ENCODE peak calls at places on chromosomes 6 and 20, in four cellular contexts. G is HepG2, N is HCT116, W is K562. B is an unnamed sample.

GRCh38 chr6:156897907-156898531 is 120.8 kb downstream of the ARID1B start:
- DNase-seq in G (no peak), N (no peak), W (no peak), B (no peak)

GRCh38 chr6:111846511-111847409 is 26.5 kb downstream of the FYN start:
- DNase-seq in G (no peak), N (no peak), W (no peak), B (no peak)

GRCh38 chr20:59148713-59149493 is 14.7 kb upstream of the ZNF831 start:
- DNase-seq in G (no peak), N (no peak), W (no peak), B (no peak)

GRCh38 chr6:163955131-163955530 is 540.6 kb downstream of the QKI start:
- DNase-seq in G (no peak), N (no peak), W (no peak), B (no peak)

GRCh38 chr20:4567172-4567571 is 154.5 kb upstream of the PRND start:
- DNase-seq in G (no peak), N (no peak), W (no peak), B (no peak)

GRCh38 chr6:148577687-148578488 is 168.9 kb upstream of the UST start:
- DNase-seq in G (peak; percentile 66), N (peak; percentile 74), W (peak; percentile 19), B (peak; percentile 51)

GRCh38 chr6:11160199-11160598 is 48.7 kb upstream of the ERVFRD-1 start:
- DNase-seq in G (no peak), N (no peak), W (no peak), B (no peak)

GRCh38 chr6:40732878-40733277 is 145.7 kb upstream of the LRFN2 start:
- DNase-seq in G (no peak), N (no peak), W (no peak), B (no peak)

GRCh38 chr20:15220778-15221565 is 883.6 kb upstream of the FLRT3 start:
- DNase-seq in G (peak; percentile 18), N (no peak), W (no peak), B (no peak)

GRCh38 chr6:165186441-165187205 is 122.8 kb downstream of the C6orf118 start:
- DNase-seq in G (no peak), N (no peak), W (no peak), B (no peak)

GRCh38 chr6:43159599-43159998 is 11.5 kb upstream of the SRF start:
- DNase-seq in G (no peak), N (no peak), W (no peak), B (no peak)

GRCh38 chr6:115969930-115970273 is 90.8 kb downstream of the FRK start:
- DNase-seq in G (no peak), N (no peak), W (no peak), B (no peak)

GRCh38 chr20:46174469-46175126 is 56.5 kb downstream of the CD40 start:
- DNase-seq in G (peak; percentile 57), N (peak; percentile 13), W (peak; percentile 87), B (peak; percentile 10)

GRCh38 chr20:46173652-46174468 is 55.7 kb downstream of the CD40 start:
- DNase-seq in G (no peak), N (no peak), W (no peak), B (no peak)

GRCh38 chr20:46172455-46172854 is 54.3 kb downstream of the CD40 start:
- DNase-seq in G (no peak), N (no peak), W (no peak), B (no peak)

GRCh38 chr20:46171909-46172308 is 53.8 kb downstream of the CD40 start:
- DNase-seq in G (no peak), N (no peak), W (no peak), B (no peak)

DNA sequence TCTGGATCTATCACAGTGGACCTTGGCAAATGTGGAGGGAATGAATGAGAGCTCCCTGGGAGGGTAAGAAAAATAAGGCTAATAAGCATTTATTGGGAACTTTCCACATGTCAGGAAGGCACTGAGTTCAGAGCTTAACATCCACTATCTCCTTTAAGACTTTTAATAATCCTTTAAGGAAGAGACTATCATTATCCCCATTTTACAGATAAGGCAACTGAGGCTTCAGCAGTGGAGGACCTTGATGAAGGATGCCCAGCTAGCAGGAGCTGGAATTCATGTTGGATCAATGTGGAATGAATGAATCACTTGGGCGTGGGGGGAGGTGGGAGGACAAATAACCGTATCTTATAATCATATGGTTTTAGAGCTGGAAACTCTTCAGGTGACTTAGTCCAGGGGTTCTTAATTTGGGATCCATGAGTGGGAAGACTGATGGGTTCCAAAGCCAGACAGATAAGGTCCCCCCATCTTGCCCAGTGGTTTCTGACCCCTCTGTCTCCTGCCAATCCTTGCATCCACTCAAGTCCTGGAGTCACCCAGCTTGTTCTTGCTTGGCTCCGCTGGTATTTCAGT is 54.9 kb downstream of the CD40 start:
- DNase-seq in G (no peak), N (no peak), W (no peak), B (no peak)
- TF ChIP-seq REST in G (no peak), N (no peak), W (no peak), B (no peak)

GRCh38 chr6:95093154-95093553 is 484.2 kb upstream of the MANEA start:
- DNase-seq in G (no peak), N (no peak), W (no peak), B (no peak)

GRCh38 chr6:95095855-95096254 is 481.5 kb upstream of the MANEA start:
- DNase-seq in G (no peak), N (no peak), W (no peak), B (no peak)

GRCh38 chr6:95094751-95095150 is 482.6 kb upstream of the MANEA start:
- DNase-seq in G (no peak), N (peak; percentile 46), W (no peak), B (peak; percentile 48)

GRCh38 chr6:95095271-95095670 is 482.1 kb upstream of the MANEA start:
- DNase-seq in G (no peak), N (no peak), W (no peak), B (no peak)

GRCh38 chr6:95091823-95092436 is 485.4 kb upstream of the MANEA start:
- DNase-seq in G (peak; percentile 41), N (peak; percentile 57), W (no peak), B (no peak)
- TF ChIP-seq CTCF in G (peak; percentile 68), N (peak; percentile 62), W (no peak), B (peak; percentile 60)

GRCh38 chr6:64220776-64221175 is 585.2 kb downstream of the PHF3 start:
- DNase-seq in G (no peak), N (no peak), W (no peak), B (no peak)

GRCh38 chr6:64221776-64222175 is 586.2 kb downstream of the PHF3 start:
- DNase-seq in G (no peak), N (no peak), W (no peak), B (no peak)

GRCh38 chr6:64217721-64218603 is 582.4 kb downstream of the PHF3 start:
- DNase-seq in G (no peak), N (no peak), W (no peak), B (no peak)
- TF ChIP-seq TCF7L2 in G (no peak), N (no peak), W (no peak), B (no peak)

GRCh38 chr6:14399635-14400034 is 282.1 kb downstream of the CD83 start:
- DNase-seq in G (no peak), N (no peak), W (no peak), B (no peak)
- TF ChIP-seq REST in G (no peak), N (no peak), W (no peak), B (no peak)

DNA sequence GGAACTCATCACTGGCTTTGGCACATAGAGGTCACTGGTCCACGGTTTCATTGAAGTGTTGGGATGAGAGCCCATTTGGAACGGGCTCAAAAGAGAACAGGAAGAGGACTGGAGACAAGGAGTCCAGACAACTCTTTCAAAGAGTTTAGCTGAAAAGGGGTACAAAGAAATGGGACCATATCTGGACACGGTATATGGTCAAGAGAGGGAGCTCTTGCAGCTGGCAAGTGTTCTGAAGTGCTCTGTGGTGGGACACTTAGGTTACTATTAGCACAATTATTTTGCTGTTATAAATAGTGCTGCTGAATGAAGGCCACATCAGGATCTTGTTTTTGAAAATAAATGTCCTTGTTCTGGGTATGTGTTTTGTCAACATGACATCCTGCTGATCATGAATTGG is 4.6 kb downstream of the SGK2 start:
- DNase-seq in G (peak; percentile 45), N (no peak), W (no peak), B (no peak)
- TF ChIP-seq CTCF in G (peak; percentile 58), N (peak; percentile 18), W (peak; percentile 38), B (no peak)

DNA sequence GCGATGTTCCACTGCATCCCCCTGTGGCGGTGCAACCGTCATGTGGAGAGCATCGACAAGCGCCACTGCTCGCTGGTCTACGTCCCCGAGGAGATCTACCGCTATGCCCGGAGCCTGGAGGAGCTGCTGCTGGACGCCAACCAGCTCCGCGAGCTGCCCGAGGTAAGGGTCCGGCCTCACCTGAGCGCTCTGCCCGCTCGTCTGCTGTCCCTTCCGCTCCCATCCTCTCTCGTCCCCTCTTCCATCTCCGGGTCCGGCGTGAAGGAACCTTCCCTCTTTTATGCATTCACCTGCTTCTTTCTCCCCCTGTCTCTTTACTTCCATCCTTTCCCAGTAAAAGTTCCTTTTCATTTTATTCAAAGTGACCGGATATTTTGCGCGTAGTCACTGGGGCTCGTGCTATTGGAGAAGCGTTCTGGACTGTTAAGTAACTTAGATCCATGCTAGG is 473 bp downstream of the LRRC1 start:
- DNase-seq in G (no peak), N (no peak), W (no peak), B (no peak)
- TF ChIP-seq TCF7L2 in G (no peak), N (no peak), W (no peak), B (no peak)

DNA sequence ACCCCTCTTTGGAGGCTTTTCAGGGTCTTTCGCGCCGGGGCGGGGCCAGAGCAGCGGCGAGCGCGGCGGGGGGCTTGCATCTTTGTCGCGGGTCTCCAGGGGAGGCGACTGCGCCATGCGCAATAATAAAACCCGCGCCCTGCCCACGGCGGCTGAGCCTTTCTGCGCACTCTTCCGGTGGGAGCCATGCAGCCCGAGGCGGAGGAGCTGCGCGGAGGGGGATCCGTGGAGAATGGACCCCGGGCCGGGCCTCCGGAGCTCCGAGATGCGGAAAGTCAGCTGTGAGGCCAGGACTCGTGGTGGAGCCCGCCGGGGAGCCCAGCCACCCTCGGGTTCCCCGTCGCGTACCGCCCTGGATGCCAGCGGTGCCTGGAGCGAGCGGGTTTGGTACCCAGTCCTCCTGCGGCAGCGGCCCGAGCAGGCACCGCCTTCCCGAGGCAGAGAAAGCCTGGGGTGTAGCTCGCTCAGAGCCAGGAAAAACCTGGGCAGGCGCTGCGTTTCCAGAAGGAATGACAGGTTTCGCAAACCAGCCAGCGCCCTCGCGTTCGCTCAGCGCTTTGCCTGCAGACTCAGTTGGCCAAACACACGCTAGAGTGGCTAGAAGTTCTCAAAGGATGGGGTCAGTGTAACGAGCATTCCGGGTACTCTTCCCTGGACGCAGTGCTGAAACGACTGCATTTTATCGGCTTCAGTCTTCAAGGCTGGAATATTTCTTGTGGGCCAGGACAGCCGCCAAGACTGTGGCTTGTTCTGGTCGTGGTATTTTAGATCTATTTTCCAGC is 1.3 kb downstream of the AKAP12 start:
- DNase-seq in G (no peak), N (no peak), W (no peak), B (no peak)
- TF ChIP-seq REST in G (no peak), N (no peak), W (no peak), B (no peak)

GRCh38 chr20:63642518-63643247 is 10.5 kb downstream of the STMN3 start:
- DNase-seq in G (no peak), N (no peak), W (peak; percentile 8), B (no peak)
- TF ChIP-seq CTCF in G (no peak), N (no peak), W (no peak), B (no peak)

DNA sequence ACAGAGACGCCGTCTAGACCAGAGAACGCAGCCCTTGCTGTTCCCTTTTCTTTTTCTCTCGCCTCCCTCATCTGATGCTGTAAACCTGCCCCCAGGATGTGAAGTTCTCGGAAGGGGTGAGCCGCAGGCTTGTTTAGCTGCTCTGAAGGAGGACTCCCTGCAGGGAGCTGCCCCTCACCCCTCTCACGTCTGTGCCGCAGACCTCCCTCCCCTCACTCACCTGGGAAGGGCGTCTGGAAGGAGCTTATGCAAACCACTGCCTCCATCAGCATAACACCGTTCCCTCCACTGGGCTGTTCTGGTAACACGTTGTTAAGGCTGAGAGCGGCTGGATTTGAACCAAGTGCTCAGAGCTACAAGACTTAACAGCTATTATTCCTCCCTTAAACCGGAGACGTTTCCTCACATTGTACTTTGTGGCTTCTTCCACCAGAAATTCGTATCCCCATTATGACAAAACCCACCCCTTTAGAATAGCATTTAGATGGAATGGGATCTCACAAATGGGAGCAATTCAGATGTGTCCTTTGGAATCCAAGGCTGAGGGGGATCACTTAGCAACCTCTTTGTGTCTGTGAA is 99.8 kb downstream of the SMOC2 start:
- DNase-seq in G (no peak), N (no peak), W (no peak), B (no peak)
- TF ChIP-seq TCF7L2 in G (no peak), N (no peak), W (no peak), B (no peak)